ENCODE peak calls at places on chromosome X, in seven cellular contexts. X is activated CD4-positive, alpha-beta T cell treated with anti-CD3 and anti-CD28 coated beads for 4 hours; G is cardiac fibroblast; E is endothelial cell; D is stimulated activated CD8-positive, alpha-beta memory T cell treated with anti-CD3 and anti-CD28 coated beads, Interleukin-7, amount 100 ng/mL, for 4 hours; F is astrocyte of the spinal cord; C is astrocyte. Q is an unnamed sample.

GRCh38 chrX:151505796-151506195 is 57.7 kb upstream of the PASD1 start:
- DNase-seq in C (no peak), E (peak; percentile 36), G (no peak), F (no peak), X (no peak), D (no peak), Q (no peak)

GRCh38 chrX:39439910-39440733 is 638.9 kb downstream of the MID1IP1 start:
- DNase-seq in F (no peak), G (no peak), E (no peak), C (no peak), X (no peak), D (no peak), Q (no peak)

GRCh38 chrX:586351-586750 is 44.2 kb upstream of the SHOX start:
- DNase-seq in F (no peak), G (no peak), D (no peak), C (no peak), X (no peak), E (no peak), Q (no peak)

GRCh38 chrX:132957211-132958085 is 981 bp downstream of the HS6ST2 start:
- DNase-seq in D (no peak), X (no peak), E (peak; percentile 19), C (peak; percentile 10), G (no peak), F (no peak), Q (peak; percentile 18)

GRCh38 chrX:23885803-23886202 is 21.9 kb downstream of the APOO start:
- DNase-seq in C (no peak), E (no peak), F (peak; percentile 53), G (no peak), D (no peak), X (no peak), Q (no peak)

GRCh38 chrX:150216716-150217115 is 146.4 kb upstream of the MAMLD1 start:
- DNase-seq in X (no peak), E (no peak), F (no peak), D (no peak), C (no peak), G (no peak), Q (no peak)

GRCh38 chrX:45140812-45141211 is 59.9 kb downstream of the DIPK2B start:
- DNase-seq in F (no peak), E (no peak), G (no peak), C (no peak), X (no peak), D (no peak), Q (no peak)

GRCh38 chrX:108396188-108396885 is 41.9 kb downstream of the COL4A6 start:
- DNase-seq in E (no peak), X (no peak), C (peak; percentile 46), F (no peak), D (no peak), G (no peak), Q (no peak)

GRCh38 chrX:71095033-71095432 is 618 bp upstream of the FOXO4 start:
- DNase-seq in D (no peak), G (no peak), F (no peak), C (no peak), E (no peak), X (no peak), Q (no peak)

GRCh38 chrX:78322863-78323262 is 4.5 kb downstream of the CYSLTR1 start:
- DNase-seq in F (no peak), C (no peak), X (no peak), E (no peak), G (no peak), D (no peak), Q (no peak)

GRCh38 chrX:31228415-31228832 is 156.6 kb upstream of the FTHL17 start:
- DNase-seq in G (peak; percentile 87), X (no peak), D (no peak), F (peak; percentile 25), E (no peak), C (peak; percentile 73), Q (no peak)

GRCh38 chrX:1903380-1903935 is 288.6 kb downstream of the ASMT start:
- DNase-seq in D (no peak), E (no peak), F (peak; percentile 16), G (peak; percentile 32), C (peak; percentile 57), X (no peak), Q (no peak)

GRCh38 chrX:41785685-41786084 is 61.7 kb downstream of the GPR82 start:
- DNase-seq in F (peak; percentile 22), E (no peak), X (no peak), C (peak; percentile 34), D (no peak), G (peak; percentile 4), Q (no peak)

GRCh38 chrX:134173541-134174272 is 63.3 kb upstream of the CCDC160 start:
- DNase-seq in E (peak; percentile 19), C (no peak), X (no peak), D (no peak), G (no peak), F (no peak), Q (no peak)

GRCh38 chrX:19805054-19805690 is 82.2 kb downstream of the SH3KBP1 start:
- DNase-seq in D (no peak), C (no peak), F (no peak), G (no peak), X (no peak), E (no peak), Q (no peak)

GRCh38 chrX:101219116-101219839 is at the start of gene DRP2:
- DNase-seq in C (peak; percentile 52), F (peak; percentile 47), X (no peak), E (no peak), G (no peak), D (no peak), Q (no peak)

GRCh38 chrX:113548308-113549015 is 707.8 kb upstream of the AMOT start:
- DNase-seq in X (no peak), C (no peak), F (no peak), E (no peak), D (no peak), G (no peak), Q (no peak)

GRCh38 chrX:118644378-118644777 is 83.0 kb upstream of the IL13RA1 start:
- DNase-seq in G (peak; percentile 56), X (no peak), E (no peak), C (peak; percentile 20), F (peak; percentile 51), D (no peak), Q (no peak)

GRCh38 chrX:9785944-9786741 is at the start of gene SHROOM2:
- DNase-seq in X (no peak), C (no peak), F (no peak), D (no peak), G (peak; percentile 26), E (peak; percentile 33), Q (no peak)

GRCh38 chrX:15350329-15350996 is 15.1 kb upstream of the PIGA start:
- DNase-seq in G (no peak), D (no peak), X (no peak), E (no peak), F (no peak), C (no peak), Q (no peak)

GRCh38 chrX:53265771-53266170 is 15.6 kb downstream of the IQSEC2 start:
- DNase-seq in X (no peak), D (no peak), C (peak; percentile 36), F (peak; percentile 37), E (no peak), G (peak; percentile 50), Q (no peak)

GRCh38 chrX:150542846-150543229 is 25.6 kb upstream of the MTM1 start:
- DNase-seq in D (no peak), C (no peak), G (no peak), E (no peak), X (no peak), F (no peak), Q (no peak)

GRCh38 chrX:13747836-13748235 is 13.3 kb downstream of the OFD1 start:
- DNase-seq in C (peak; percentile 42), F (peak; percentile 68), D (no peak), E (peak; percentile 26), G (no peak), X (peak; percentile 34), Q (no peak)

GRCh38 chrX:21657318-21658151 is 595 bp downstream of the KLHL34 start:
- DNase-seq in F (no peak), D (no peak), C (no peak), X (peak; percentile 3), G (no peak), E (no peak), Q (peak; percentile 10)

GRCh38 chrX:140572724-140573123 is 67.9 kb upstream of the SOX3 start:
- DNase-seq in X (peak; percentile 1), G (peak; percentile 24), C (peak; percentile 8), D (no peak), E (peak; percentile 52), F (peak; percentile 39), Q (no peak)

GRCh38 chrX:105872921-105873320 is 50.6 kb downstream of the NRK start:
- DNase-seq in D (no peak), C (no peak), G (peak; percentile 11), E (no peak), X (no peak), F (peak; percentile 14), Q (no peak)

GRCh38 chrX:23953908-23954269 is 46.1 kb downstream of the CXorf58 start:
- DNase-seq in G (no peak), C (no peak), E (no peak), D (no peak), X (no peak), F (no peak), Q (no peak)

GRCh38 chrX:39167791-39168190 is 366.5 kb downstream of the MID1IP1 start:
- DNase-seq in X (no peak), E (no peak), D (no peak), F (no peak), G (no peak), C (no peak), Q (no peak)

GRCh38 chrX:24748196-24748595 is 54.5 kb downstream of the POLA1 start:
- DNase-seq in X (no peak), D (no peak), F (no peak), C (no peak), E (no peak), G (no peak), Q (no peak)

GRCh38 chrX:12360389-12360788 is 222.1 kb downstream of the FRMPD4 start:
- DNase-seq in X (no peak), G (peak; percentile 39), E (no peak), D (no peak), C (peak; percentile 71), F (peak; percentile 45), Q (no peak)

GRCh38 chrX:19121898-19122640 is at the start of gene ADGRG2:
- DNase-seq in E (peak; percentile 14), D (no peak), C (peak; percentile 7), G (peak; percentile 35), X (no peak), F (peak; percentile 6), Q (no peak)

GRCh38 chrX:140132937-140133336 is 167.6 kb upstream of the CXorf66 start:
- DNase-seq in D (no peak), E (no peak), X (no peak), F (no peak), C (peak; percentile 18), G (no peak), Q (no peak)

GRCh38 chrX:21757960-21758359 is at the start of gene SMPX:
- DNase-seq in D (no peak), C (no peak), X (no peak), F (no peak), G (no peak), E (no peak), Q (peak; percentile 76)

GRCh38 chrX:17581650-17582049 is 155.6 kb upstream of the SCML1 start:
- DNase-seq in D (no peak), X (no peak), F (no peak), E (no peak), G (no peak), C (no peak), Q (no peak)

GRCh38 chrX:9848718-9849481 is 62.7 kb downstream of the SHROOM2 start:
- DNase-seq in E (no peak), C (no peak), F (no peak), G (no peak), X (no peak), D (no peak), Q (no peak)

GRCh38 chrX:115229337-115229991 is 4.4 kb downstream of the LRCH2 start:
- DNase-seq in D (no peak), G (no peak), C (no peak), X (no peak), E (no peak), F (no peak), Q (no peak)

GRCh38 chrX:31258163-31258562 is 186.3 kb upstream of the FTHL17 start:
- DNase-seq in F (no peak), E (no peak), D (no peak), C (no peak), G (no peak), X (no peak), Q (no peak)

GRCh38 chrX:71195959-71196727 is 26.9 kb upstream of the GJB1 start:
- DNase-seq in G (no peak), E (no peak), X (no peak), C (no peak), F (no peak), D (no peak), Q (no peak)